ENCODE peak calls at places on chromosome 21, in eight cellular contexts. G, S, V, Y, U, E, H and M are unnamed samples.

GRCh38 chr21:17727361-17727760 is 91.8 kb downstream of the C21orf91 start:
- DNase-seq in E (no peak), H (no peak), Y (no peak), V (no peak), G (no peak), S (no peak), U (no peak), M (no peak)

GRCh38 chr21:18743523-18743922 is 339.9 kb upstream of the TMPRSS15 start:
- DNase-seq in V (no peak), G (no peak), E (peak), S (no peak), H (no peak), Y (no peak), U (no peak), M (no peak)

GRCh38 chr21:27320868-27321267 is 354.0 kb upstream of the ADAMTS5 start:
- DNase-seq in U (no peak), H (no peak), Y (no peak), G (no peak), S (no peak), V (no peak), E (no peak), M (no peak)

GRCh38 chr21:33731447-33731846 is 89.1 kb downstream of the ITSN1 start:
- DNase-seq in U (no peak), V (no peak), H (no peak), E (peak), S (no peak), G (no peak), Y (no peak), M (no peak)

GRCh38 chr21:26191609-26192008 is 21.0 kb upstream of the APP start:
- DNase-seq in S (no peak), H (no peak), G (no peak), E (no peak), U (no peak), V (no peak), Y (no peak), M (no peak)

GRCh38 chr21:43916691-43917514 is 51.9 kb downstream of the AGPAT3 start:
- DNase-seq in H (peak), V (peak), E (no peak), S (peak), Y (no peak), U (peak), G (no peak), M (peak)

GRCh38 chr21:18155508-18156193 is 89.0 kb upstream of the CHODL start:
- DNase-seq in E (peak), Y (peak), U (no peak), G (no peak), S (no peak), H (no peak), V (no peak), M (no peak)

GRCh38 chr21:45270306-45270821 is 17.3 kb downstream of the POFUT2 start:
- DNase-seq in Y (no peak), S (no peak), H (peak), G (no peak), E (peak), V (no peak), U (no peak), M (no peak)

GRCh38 chr21:34926784-34927548 is 122.1 kb downstream of the RUNX1 start:
- DNase-seq in G (no peak), S (no peak), Y (no peak), V (no peak), U (no peak), E (peak), H (peak), M (no peak)

GRCh38 chr21:33058468-33059318 is 11.2 kb upstream of the OLIG1 start:
- DNase-seq in V (no peak), G (no peak), H (no peak), Y (no peak), U (no peak), S (no peak), E (no peak), M (no peak)

GRCh38 chr21:23152130-23152529 is 2153.9 kb downstream of the NCAM2 start:
- DNase-seq in G (no peak), U (no peak), H (no peak), E (no peak), Y (no peak), S (no peak), V (no peak), M (no peak)

GRCh38 chr21:21101911-21102310 is 103.7 kb downstream of the NCAM2 start:
- DNase-seq in E (peak), S (no peak), H (peak), U (no peak), Y (peak), G (peak), V (no peak), M (no peak)

GRCh38 chr21:31408306-31409088 is 64.4 kb upstream of the TIAM1 start:
- DNase-seq in H (no peak), Y (no peak), U (no peak), V (no peak), S (no peak), G (no peak), E (no peak), M (no peak)

GRCh38 chr21:45969921-45970673 is 11.5 kb upstream of the COL6A1 start:
- DNase-seq in H (no peak), S (no peak), G (no peak), E (no peak), U (peak), Y (no peak), V (no peak), M (no peak)

GRCh38 chr21:26127918-26128317 is 42.7 kb downstream of the APP start:
- DNase-seq in S (no peak), U (no peak), Y (no peak), V (no peak), H (no peak), E (peak), G (no peak), M (no peak)

GRCh38 chr21:18725653-18726052 is 322.1 kb upstream of the TMPRSS15 start:
- DNase-seq in U (no peak), S (no peak), V (no peak), H (no peak), G (no peak), Y (peak), E (no peak), M (no peak)

GRCh38 chr21:37644666-37645065 is 271.6 kb downstream of the KCNJ6 start:
- DNase-seq in U (no peak), E (no peak), S (no peak), Y (no peak), H (no peak), G (no peak), V (no peak), M (no peak)
- TF ChIP-seq CTCF in U (no peak), E (no peak), S (no peak), Y (no peak), H (no peak), G (no peak), V (no peak), M (no peak)

DNA sequence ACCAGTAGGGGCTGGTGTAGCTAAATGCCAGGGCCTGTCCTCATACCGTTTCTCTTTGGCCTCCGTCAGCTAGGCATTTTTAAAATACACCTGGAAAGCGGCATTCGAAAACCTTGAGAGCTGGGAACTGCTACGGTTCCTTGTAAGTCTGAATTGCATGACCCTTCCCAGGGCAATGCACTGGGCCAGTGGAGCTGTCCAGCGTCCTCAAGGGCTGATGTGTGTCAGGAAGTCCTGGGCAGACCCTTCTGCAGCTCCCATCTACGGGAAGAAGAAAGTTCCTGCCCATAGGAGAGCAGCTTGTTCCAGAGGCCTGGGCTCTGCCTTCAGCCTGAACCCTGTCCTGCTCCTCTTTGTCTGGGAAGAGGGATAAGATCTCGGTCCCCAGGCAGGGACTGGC is 34.1 kb downstream of the UBASH3A start:
- DNase-seq in V (no peak), E (peak), U (no peak), G (no peak), H (no peak), Y (peak), S (no peak), M (no peak)
- TF ChIP-seq CTCF in V (no peak), E (no peak), U (no peak), G (no peak), H (no peak), Y (no peak), S (no peak), M (no peak)

GRCh38 chr21:39649526-39649925 is 36.8 kb downstream of the B3GALT5 start:
- DNase-seq in E (no peak), U (no peak), Y (no peak), V (peak), H (no peak), S (no peak), G (no peak), M (no peak)
- TF ChIP-seq CTCF in E (no peak), U (no peak), Y (no peak), V (no peak), H (no peak), S (no peak), G (no peak), M (no peak)

GRCh38 chr21:35932232-35932911 is 128.0 kb downstream of the SETD4 start:
- DNase-seq in S (no peak), V (no peak), E (peak), G (no peak), Y (no peak), H (peak), U (peak), M (peak)

DNA sequence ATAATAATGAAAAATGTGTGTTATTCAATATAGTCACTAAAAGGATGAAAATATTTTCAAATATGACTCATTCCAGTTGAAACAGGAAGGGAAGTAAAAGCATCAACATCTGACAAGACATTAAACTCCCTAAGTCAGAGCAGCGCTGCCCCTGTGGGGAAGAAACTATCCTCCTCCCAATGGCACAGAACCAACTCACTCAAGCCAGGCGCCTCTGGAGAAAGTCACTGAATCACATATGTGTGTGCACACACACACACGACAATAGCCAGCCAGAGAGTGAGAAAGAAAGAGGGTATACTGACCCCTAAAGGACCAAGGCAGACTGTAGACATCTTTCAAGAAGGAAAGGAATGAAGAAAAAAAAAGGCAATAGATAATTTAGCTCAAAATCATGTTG is 126.9 kb downstream of the SETD4 start:
- DNase-seq in H (peak), E (peak), S (no peak), G (no peak), Y (peak), V (no peak), U (no peak), M (no peak)
- TF ChIP-seq CTCF in H (peak), E (peak), S (no peak), G (no peak), Y (peak), V (no peak), U (no peak), M (no peak)

DNA sequence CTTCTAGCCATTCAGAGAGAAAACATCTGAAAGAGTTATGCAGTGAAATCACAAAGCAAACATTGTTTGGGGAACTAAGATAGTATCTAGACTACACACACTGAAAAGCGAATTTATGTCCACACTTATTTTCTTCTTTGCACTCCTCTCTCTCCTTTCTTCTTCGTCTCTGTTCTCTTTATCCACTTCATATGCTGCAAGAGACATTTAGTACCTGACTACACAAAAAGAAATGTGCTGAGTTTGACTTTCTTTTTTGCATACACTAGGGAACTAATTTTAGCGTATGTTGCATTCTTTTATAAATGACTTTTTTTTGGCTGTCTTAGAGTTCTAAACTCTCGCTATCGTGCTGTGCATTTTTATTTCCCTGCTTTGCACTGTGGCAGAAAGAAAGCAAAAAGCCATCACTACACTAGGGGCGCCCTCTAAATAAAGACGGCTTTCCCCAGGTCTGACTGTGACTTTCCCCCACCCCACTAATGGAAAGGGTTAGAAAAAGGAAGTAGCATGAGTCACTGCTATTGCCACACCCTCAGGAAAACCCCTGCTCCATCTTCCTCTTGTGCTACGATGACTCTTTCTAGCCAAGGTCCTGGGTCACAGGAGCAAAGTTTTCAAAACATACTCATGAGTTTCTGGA is 65.7 kb downstream of the MAP3K7CL start:
- DNase-seq in E (peak), G (no peak), U (peak), Y (no peak), H (peak), S (no peak), V (no peak), M (peak)
- TF ChIP-seq CTCF in E (peak), G (peak), U (peak), Y (no peak), H (peak), S (peak), V (peak), M (peak)

GRCh38 chr21:41726058-41726558 is 40.7 kb downstream of the RIPK4 start:
- DNase-seq in S (no peak), H (no peak), E (no peak), U (no peak), V (no peak), Y (peak), G (no peak), M (no peak)
- TF ChIP-seq CTCF in S (no peak), H (no peak), E (no peak), U (no peak), V (no peak), Y (no peak), G (no peak), M (no peak)

GRCh38 chr21:15557925-15558324 is 171.9 kb upstream of the USP25 start:
- DNase-seq in V (no peak), S (no peak), Y (no peak), G (no peak), E (no peak), U (no peak), H (no peak), M (no peak)

GRCh38 chr21:15549671-15550070 is 180.1 kb upstream of the USP25 start:
- DNase-seq in V (no peak), Y (no peak), H (peak), G (no peak), S (no peak), U (no peak), E (peak), M (no peak)

GRCh38 chr21:15558884-15559283 is 170.9 kb upstream of the USP25 start:
- DNase-seq in Y (no peak), U (no peak), G (no peak), S (no peak), V (no peak), H (no peak), E (no peak), M (no peak)

GRCh38 chr21:15552914-15553491 is 176.8 kb upstream of the USP25 start:
- DNase-seq in H (peak), G (no peak), Y (no peak), U (no peak), E (peak), V (no peak), S (no peak), M (peak)
- TF ChIP-seq CTCF in H (peak), G (peak), Y (peak), U (peak), E (peak), V (peak), S (peak), M (no peak)

GRCh38 chr21:42455754-42456440 is 40.1 kb downstream of the RSPH1 start:
- DNase-seq in G (no peak), E (no peak), V (no peak), Y (no peak), U (no peak), S (no peak), H (no peak), M (no peak)

GRCh38 chr21:42454791-42455190 is 41.2 kb downstream of the RSPH1 start:
- DNase-seq in S (no peak), U (no peak), G (no peak), Y (no peak), E (no peak), H (no peak), V (no peak), M (no peak)

GRCh38 chr21:42456457-42456856 is 39.6 kb downstream of the RSPH1 start:
- DNase-seq in G (no peak), Y (no peak), S (no peak), E (peak), V (no peak), H (no peak), U (no peak), M (no peak)

GRCh38 chr21:42454221-42454570 is 41.8 kb downstream of the RSPH1 start:
- DNase-seq in H (no peak), U (no peak), G (no peak), V (no peak), S (no peak), Y (no peak), E (no peak), M (no peak)

GRCh38 chr21:42455196-42455595 is 40.8 kb downstream of the RSPH1 start:
- DNase-seq in H (no peak), S (no peak), E (no peak), Y (no peak), G (no peak), U (no peak), V (no peak), M (no peak)
- TF ChIP-seq CTCF in H (no peak), S (no peak), E (no peak), Y (no peak), G (no peak), U (no peak), V (no peak), M (no peak)

DNA sequence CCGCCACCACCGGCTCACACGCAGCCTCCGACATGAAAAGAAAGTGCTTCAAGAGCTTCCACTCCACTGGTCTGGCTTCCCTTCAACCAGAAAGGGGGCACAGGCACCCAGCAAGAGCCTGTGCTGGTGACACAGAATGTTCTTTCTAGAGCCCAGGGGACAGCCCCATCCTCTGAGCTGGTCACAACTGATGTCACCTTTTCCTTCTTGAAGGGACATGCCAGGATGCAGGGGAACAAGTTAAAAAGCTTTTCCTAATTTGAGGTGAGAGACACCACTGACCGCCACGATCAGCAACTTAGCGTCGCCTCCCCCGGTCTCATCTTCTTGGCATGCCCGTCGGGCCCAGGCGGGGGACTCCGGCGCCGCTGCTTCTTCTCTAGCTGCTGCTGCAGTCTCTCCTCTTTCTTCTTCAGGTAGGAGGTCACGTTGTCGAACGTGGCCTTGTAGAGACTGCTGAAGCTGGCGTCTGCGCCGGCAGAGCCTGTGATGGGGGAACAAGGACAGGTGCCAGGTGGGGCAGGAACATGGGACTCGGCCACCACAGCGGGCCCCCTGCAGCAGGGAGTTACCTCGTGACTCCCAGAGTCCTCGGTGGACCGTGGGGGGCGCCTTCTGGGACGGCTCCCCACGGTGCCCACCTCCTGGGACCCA is 29.5 kb downstream of the WDR4 start:
- DNase-seq in S (no peak), Y (no peak), H (no peak), G (no peak), U (no peak), E (no peak), V (no peak), M (no peak)
- TF ChIP-seq CTCF in S (no peak), Y (no peak), H (no peak), G (no peak), U (no peak), E (no peak), V (no peak), M (no peak)